ENCODE peak calls at places on chromosomes 11 and 22, in six cellular contexts. One of them, this sample, is unnamed.

GRCh38 chr11:111996129-111996528 is 29.1 kb upstream of the DLAT start:
- DNase-seq in right lobe of liver: no peak
- DNase-seq in PC-9: no peak
- DNase-seq in fibroblast of mammary gland: no peak
- DNase-seq in dorsolateral prefrontal cortex: no peak
- DNase-seq in hepatocyte: no peak
- DNase-seq in this sample: no peak

GRCh38 chr11:110409174-110409573 is 20.6 kb upstream of the FDX1 start:
- DNase-seq in dorsolateral prefrontal cortex: no peak
- DNase-seq in fibroblast of mammary gland: peak
- DNase-seq in PC-9: no peak
- DNase-seq in right lobe of liver: no peak
- DNase-seq in hepatocyte: no peak
- DNase-seq in this sample: no peak

GRCh38 chr22:45090364-45090960 is 73.3 kb upstream of the NUP50 start:
- DNase-seq in dorsolateral prefrontal cortex: no peak
- DNase-seq in fibroblast of mammary gland: no peak
- DNase-seq in right lobe of liver: no peak
- DNase-seq in hepatocyte: peak
- DNase-seq in PC-9: no peak
- DNase-seq in this sample: no peak

GRCh38 chr11:91397134-91397468 is 827.5 kb upstream of the FAT3 start:
- DNase-seq in PC-9: no peak
- DNase-seq in right lobe of liver: no peak
- DNase-seq in dorsolateral prefrontal cortex: no peak
- DNase-seq in hepatocyte: no peak
- DNase-seq in fibroblast of mammary gland: no peak
- DNase-seq in this sample: no peak

GRCh38 chr11:3382613-3383275 is 3.8 kb upstream of the ZNF195 start:
- DNase-seq in PC-9: no peak
- DNase-seq in dorsolateral prefrontal cortex: no peak
- DNase-seq in fibroblast of mammary gland: no peak
- DNase-seq in hepatocyte: no peak
- DNase-seq in right lobe of liver: no peak
- DNase-seq in this sample: no peak

GRCh38 chr11:106691807-106692365 is 326.4 kb downstream of the GUCY1A2 start:
- DNase-seq in fibroblast of mammary gland: peak
- DNase-seq in right lobe of liver: no peak
- DNase-seq in hepatocyte: no peak
- DNase-seq in PC-9: no peak
- DNase-seq in dorsolateral prefrontal cortex: no peak
- DNase-seq in this sample: no peak

GRCh38 chr11:101030015-101030414 is 99.6 kb downstream of the PGR start:
- DNase-seq in hepatocyte: no peak
- DNase-seq in dorsolateral prefrontal cortex: no peak
- DNase-seq in PC-9: no peak
- DNase-seq in fibroblast of mammary gland: no peak
- DNase-seq in right lobe of liver: no peak
- DNase-seq in this sample: no peak

GRCh38 chr11:43802509-43802908 is 78.1 kb upstream of the ALKBH3 start:
- DNase-seq in hepatocyte: no peak
- DNase-seq in PC-9: no peak
- DNase-seq in right lobe of liver: no peak
- DNase-seq in fibroblast of mammary gland: no peak
- DNase-seq in dorsolateral prefrontal cortex: no peak
- DNase-seq in this sample: no peak

GRCh38 chr22:42236848-42237247 is 33.6 kb downstream of the TCF20 start:
- DNase-seq in right lobe of liver: no peak
- DNase-seq in PC-9: no peak
- DNase-seq in hepatocyte: no peak
- DNase-seq in fibroblast of mammary gland: no peak
- DNase-seq in dorsolateral prefrontal cortex: no peak
- DNase-seq in this sample: no peak

GRCh38 chr11:3639841-3640240 is 2.0 kb downstream of the ART5 start:
- DNase-seq in right lobe of liver: no peak
- DNase-seq in fibroblast of mammary gland: no peak
- DNase-seq in hepatocyte: no peak
- DNase-seq in dorsolateral prefrontal cortex: no peak
- DNase-seq in PC-9: no peak
- DNase-seq in this sample: no peak

GRCh38 chr11:61362542-61362875 is 335 bp downstream of the TMEM138 start:
- DNase-seq in hepatocyte: peak
- DNase-seq in fibroblast of mammary gland: peak
- DNase-seq in dorsolateral prefrontal cortex: no peak
- DNase-seq in right lobe of liver: no peak
- DNase-seq in PC-9: peak
- DNase-seq in this sample: no peak

GRCh38 chr22:23762866-23763578 is at the start of gene C22orf15:
- DNase-seq in PC-9: no peak
- DNase-seq in right lobe of liver: no peak
- DNase-seq in fibroblast of mammary gland: no peak
- DNase-seq in dorsolateral prefrontal cortex: no peak
- DNase-seq in hepatocyte: no peak
- DNase-seq in this sample: no peak

GRCh38 chr22:40193429-40194421 is 16.0 kb downstream of the TNRC6B start:
- DNase-seq in hepatocyte: peak
- DNase-seq in fibroblast of mammary gland: peak
- DNase-seq in right lobe of liver: no peak
- DNase-seq in dorsolateral prefrontal cortex: no peak
- DNase-seq in PC-9: no peak
- DNase-seq in this sample: no peak

GRCh38 chr22:20885557-20886323 is 26.9 kb downstream of the SNAP29 start:
- DNase-seq in right lobe of liver: peak
- DNase-seq in fibroblast of mammary gland: peak
- DNase-seq in hepatocyte: peak
- DNase-seq in dorsolateral prefrontal cortex: peak
- DNase-seq in PC-9: peak
- DNase-seq in this sample: peak

GRCh38 chr11:18312012-18312411 is 9.9 kb downstream of the HPS5 start:
- DNase-seq in right lobe of liver: no peak
- DNase-seq in dorsolateral prefrontal cortex: no peak
- DNase-seq in PC-9: no peak
- DNase-seq in hepatocyte: no peak
- DNase-seq in fibroblast of mammary gland: peak
- DNase-seq in this sample: no peak

GRCh38 chr11:112129656-112130055 is 34.2 kb downstream of the IL18 start:
- DNase-seq in fibroblast of mammary gland: no peak
- DNase-seq in right lobe of liver: no peak
- DNase-seq in dorsolateral prefrontal cortex: no peak
- DNase-seq in PC-9: no peak
- DNase-seq in hepatocyte: no peak
- DNase-seq in this sample: no peak

GRCh38 chr11:12165237-12165875 is 55.0 kb downstream of the MICAL2 start:
- DNase-seq in hepatocyte: no peak
- DNase-seq in dorsolateral prefrontal cortex: no peak
- DNase-seq in right lobe of liver: no peak
- DNase-seq in fibroblast of mammary gland: no peak
- DNase-seq in PC-9: no peak
- DNase-seq in this sample: no peak

DNA sequence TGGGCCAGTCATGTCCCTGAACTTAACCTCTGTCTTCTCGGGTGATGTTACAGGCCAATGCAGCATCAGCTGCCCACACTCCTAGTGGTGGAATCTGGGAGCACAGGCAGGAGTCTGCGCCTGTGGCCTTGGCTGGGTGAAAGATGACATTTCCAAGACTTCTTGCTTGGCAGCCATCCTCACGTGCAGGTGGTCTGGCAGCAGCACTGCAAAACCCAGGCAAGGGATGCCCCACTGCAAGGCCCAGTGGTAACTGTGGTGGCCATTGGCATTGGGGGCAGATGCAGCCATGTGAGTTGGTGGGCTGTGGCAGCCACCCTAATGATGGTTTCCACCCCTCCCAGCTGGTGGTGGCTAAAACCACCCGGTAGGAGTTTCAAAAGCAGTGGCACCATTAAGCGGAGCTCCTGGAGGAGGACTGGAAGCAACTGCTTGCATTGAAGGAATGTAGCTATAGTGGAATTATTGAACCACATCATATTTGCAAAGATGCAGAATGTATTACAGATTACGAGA is 120.5 kb upstream of the TOP3B start:
- DNase-seq in hepatocyte: no peak
- DNase-seq in fibroblast of mammary gland: peak
- DNase-seq in right lobe of liver: no peak
- DNase-seq in PC-9: no peak
- DNase-seq in dorsolateral prefrontal cortex: no peak
- DNase-seq in this sample: peak
- TF ChIP-seq CTCF in hepatocyte: no peak
- TF ChIP-seq CTCF in fibroblast of mammary gland: peak
- TF ChIP-seq CTCF in right lobe of liver: no peak
- TF ChIP-seq CTCF in PC-9: peak
- TF ChIP-seq CTCF in dorsolateral prefrontal cortex: peak
- TF ChIP-seq CTCF in this sample: peak

DNA sequence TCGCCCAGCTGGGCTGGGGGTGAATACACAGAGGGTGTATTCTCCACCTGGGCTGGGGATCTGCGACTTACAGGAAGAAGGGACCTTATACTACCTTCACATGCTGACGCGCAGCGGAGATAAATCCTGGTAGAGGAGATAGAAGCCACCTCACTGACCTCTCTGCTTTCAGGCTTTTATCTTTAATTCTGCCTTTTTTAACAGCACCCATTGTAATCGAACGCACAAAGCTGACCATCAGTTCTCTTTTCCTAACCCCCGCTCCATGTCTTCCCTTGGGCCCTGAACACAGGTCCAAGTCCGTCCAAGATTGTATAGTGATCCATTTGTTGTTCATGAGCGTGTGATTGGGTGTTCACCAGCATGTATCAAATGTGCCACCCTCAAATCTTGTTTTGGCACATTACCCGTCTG is 664 bp upstream of the LAMTOR1 start:
- DNase-seq in dorsolateral prefrontal cortex: no peak
- DNase-seq in fibroblast of mammary gland: no peak
- DNase-seq in hepatocyte: no peak
- DNase-seq in right lobe of liver: no peak
- DNase-seq in PC-9: no peak
- DNase-seq in this sample: no peak
- TF ChIP-seq CTCF in dorsolateral prefrontal cortex: no peak
- TF ChIP-seq CTCF in fibroblast of mammary gland: no peak
- TF ChIP-seq CTCF in hepatocyte: no peak
- TF ChIP-seq CTCF in right lobe of liver: no peak
- TF ChIP-seq CTCF in PC-9: peak
- TF ChIP-seq CTCF in this sample: no peak

GRCh38 chr11:46302866-46303265 is 25.4 kb downstream of the CREB3L1 start:
- DNase-seq in PC-9: no peak
- DNase-seq in dorsolateral prefrontal cortex: no peak
- DNase-seq in hepatocyte: no peak
- DNase-seq in fibroblast of mammary gland: no peak
- DNase-seq in right lobe of liver: no peak
- DNase-seq in this sample: no peak

GRCh38 chr11:46296520-46297448 is 19.3 kb downstream of the CREB3L1 start:
- DNase-seq in dorsolateral prefrontal cortex: no peak
- DNase-seq in hepatocyte: peak
- DNase-seq in PC-9: peak
- DNase-seq in right lobe of liver: no peak
- DNase-seq in fibroblast of mammary gland: peak
- DNase-seq in this sample: peak

GRCh38 chr11:46298699-46299424 is 21.4 kb downstream of the CREB3L1 start:
- DNase-seq in dorsolateral prefrontal cortex: no peak
- DNase-seq in hepatocyte: no peak
- DNase-seq in right lobe of liver: no peak
- DNase-seq in fibroblast of mammary gland: peak
- DNase-seq in PC-9: peak
- DNase-seq in this sample: no peak

GRCh38 chr11:46300270-46300669 is 22.8 kb downstream of the CREB3L1 start:
- DNase-seq in PC-9: no peak
- DNase-seq in hepatocyte: no peak
- DNase-seq in fibroblast of mammary gland: no peak
- DNase-seq in right lobe of liver: no peak
- DNase-seq in dorsolateral prefrontal cortex: no peak
- DNase-seq in this sample: no peak

GRCh38 chr11:46299425-46300067 is 22.1 kb downstream of the CREB3L1 start:
- DNase-seq in hepatocyte: no peak
- DNase-seq in right lobe of liver: no peak
- DNase-seq in fibroblast of mammary gland: peak
- DNase-seq in PC-9: peak
- DNase-seq in dorsolateral prefrontal cortex: no peak
- DNase-seq in this sample: no peak
- TF ChIP-seq CTCF in hepatocyte: no peak
- TF ChIP-seq CTCF in right lobe of liver: no peak
- TF ChIP-seq CTCF in fibroblast of mammary gland: no peak
- TF ChIP-seq CTCF in PC-9: no peak
- TF ChIP-seq CTCF in dorsolateral prefrontal cortex: no peak
- TF ChIP-seq CTCF in this sample: no peak

GRCh38 chr11:76424891-76425290 is 19.9 kb upstream of the EMSY start:
- DNase-seq in right lobe of liver: no peak
- DNase-seq in PC-9: no peak
- DNase-seq in dorsolateral prefrontal cortex: no peak
- DNase-seq in fibroblast of mammary gland: no peak
- DNase-seq in hepatocyte: no peak
- DNase-seq in this sample: no peak

GRCh38 chr11:76424379-76424778 is 20.4 kb upstream of the EMSY start:
- DNase-seq in PC-9: no peak
- DNase-seq in right lobe of liver: no peak
- DNase-seq in dorsolateral prefrontal cortex: no peak
- DNase-seq in hepatocyte: no peak
- DNase-seq in fibroblast of mammary gland: no peak
- DNase-seq in this sample: no peak

GRCh38 chr11:76415073-76415472 is 29.7 kb upstream of the EMSY start:
- DNase-seq in dorsolateral prefrontal cortex: no peak
- DNase-seq in hepatocyte: no peak
- DNase-seq in fibroblast of mammary gland: no peak
- DNase-seq in PC-9: no peak
- DNase-seq in right lobe of liver: no peak
- DNase-seq in this sample: peak

GRCh38 chr11:76419896-76420295 is 24.9 kb upstream of the EMSY start:
- DNase-seq in right lobe of liver: no peak
- DNase-seq in fibroblast of mammary gland: peak
- DNase-seq in hepatocyte: no peak
- DNase-seq in PC-9: no peak
- DNase-seq in dorsolateral prefrontal cortex: no peak
- DNase-seq in this sample: peak
- TF ChIP-seq CTCF in right lobe of liver: peak
- TF ChIP-seq CTCF in fibroblast of mammary gland: peak
- TF ChIP-seq CTCF in hepatocyte: no peak
- TF ChIP-seq CTCF in PC-9: peak
- TF ChIP-seq CTCF in dorsolateral prefrontal cortex: no peak
- TF ChIP-seq CTCF in this sample: peak

This sample was measured in BE2C.